ENCODE peak calls at places on chromosomes 2 and 18, in five cellular contexts. J is left cardiac atrium; P is smooth muscle cell of the brain vasculature; Z is stimulated activated CD4-positive, alpha-beta T cell treated with anti-CD3 and anti-CD28 coated beads, Interleukin-2, amount 100 ng/mL, for 24 hours; S is activated T-helper 2 cell treated with anti-CD3 and anti-CD28 coated beads, Interferon-gamma antibody, Interleukin-2, Interleukin-4, amounts not matched to agents 10 μg/mL and 5 μg/mL and 100 μg/mL, durations not matched to agents 14 hours and 24 hours and 36 hours. B is an unnamed sample.

GRCh38 chr2:54209379-54209778 is 46.6 kb downstream of the TSPYL6 start:
- DNase-seq in Z (no peak), P (no peak), S (no peak), J (no peak), B (no peak)

GRCh38 chr2:233419626-233420431 is 65.5 kb downstream of the DGKD start:
- DNase-seq in Z (peak), P (no peak), J (no peak), S (peak), B (no peak)

GRCh38 chr2:37379881-37380296 is 35.5 kb downstream of the QPCT start:
- DNase-seq in S (no peak), P (no peak), Z (peak), J (no peak), B (no peak)

GRCh38 chr18:22475426-22476100 is 57.8 kb upstream of the CTAGE1 start:
- DNase-seq in S (no peak), J (no peak), Z (no peak), P (no peak), B (no peak)

GRCh38 chr18:75790821-75791220 is 363.3 kb upstream of the SMIM21 start:
- DNase-seq in Z (no peak), J (no peak), P (no peak), S (no peak), B (no peak)

GRCh38 chr18:48024891-48025660 is 94.6 kb upstream of the SMAD2 start:
- DNase-seq in Z (no peak), S (no peak), P (no peak), J (no peak), B (no peak)

GRCh38 chr2:201901770-201902169 is 95.4 kb downstream of the CDK15 start:
- DNase-seq in J (no peak), S (no peak), P (no peak), Z (no peak), B (no peak)

GRCh38 chr2:212361174-212361756 is 177.3 kb downstream of the ERBB4 start:
- DNase-seq in P (no peak), Z (no peak), S (no peak), J (no peak), B (no peak)

GRCh38 chr2:126750506-126750905 is 94.5 kb downstream of the GYPC start:
- DNase-seq in J (no peak), S (no peak), Z (no peak), P (no peak), B (no peak)

GRCh38 chr2:146624429-146624828 is 1220.4 kb upstream of the ACVR2A start:
- DNase-seq in S (no peak), Z (no peak), P (no peak), J (no peak), B (no peak)

GRCh38 chr2:233130481-233130970 is 70.4 kb downstream of the INPP5D start:
- DNase-seq in S (no peak), J (no peak), P (no peak), Z (no peak), B (no peak)

GRCh38 chr2:25894135-25894830 is 16.0 kb upstream of the ASXL2 start:
- DNase-seq in P (peak), S (no peak), J (peak), Z (no peak), B (no peak)

GRCh38 chr18:76621184-76621583 is 126.1 kb upstream of the ZNF516 start:
- DNase-seq in J (no peak), S (no peak), P (no peak), Z (no peak), B (no peak)

GRCh38 chr18:79900610-79901570 is 50.6 kb downstream of the SLC66A2 start:
- DNase-seq in J (no peak), Z (no peak), S (no peak), P (no peak), B (no peak)

GRCh38 chr2:234257859-234258561 is 207.5 kb downstream of the SPP2 start:
- DNase-seq in Z (peak), P (peak), S (no peak), J (peak), B (no peak)

GRCh38 chr2:226658555-226658954 is 141.1 kb downstream of the IRS1 start:
- DNase-seq in P (no peak), Z (no peak), S (no peak), J (no peak), B (no peak)

GRCh38 chr2:62178741-62179271 is 17.1 kb upstream of the B3GNT2 start:
- DNase-seq in J (no peak), P (no peak), Z (no peak), S (no peak), B (no peak)

GRCh38 chr2:111679202-111679601 is 204.8 kb downstream of the ANAPC1 start:
- DNase-seq in S (no peak), P (no peak), J (no peak), Z (no peak), B (no peak)

GRCh38 chr2:7288484-7288883 is 371.3 kb downstream of the RNF144A start:
- DNase-seq in S (no peak), J (no peak), Z (no peak), P (no peak), B (no peak)

GRCh38 chr2:31249009-31249690 is 15.2 kb downstream of the EHD3 start:
- DNase-seq in P (no peak), S (no peak), Z (no peak), J (no peak), B (no peak)

GRCh38 chr2:108923019-108923700 is 65.9 kb downstream of the EDAR start:
- DNase-seq in S (no peak), P (no peak), J (no peak), Z (no peak), B (no peak)

GRCh38 chr2:55231546-55232083 is 478 bp downstream of the CLHC1 start:
- DNase-seq in Z (no peak), S (no peak), J (no peak), P (no peak), B (no peak)

GRCh38 chr2:11588228-11589110 is 54.6 kb downstream of the GREB1 start:
- DNase-seq in Z (no peak), J (no peak), P (no peak), S (no peak), B (peak)

GRCh38 chr2:65539633-65540032 is 107.2 kb upstream of the SPRED2 start:
- DNase-seq in J (no peak), S (no peak), Z (no peak), P (no peak), B (no peak)

GRCh38 chr18:23585007-23585871 is 1.1 kb downstream of the NPC1 start:
- DNase-seq in S (no peak), J (peak), Z (peak), P (no peak), B (no peak)

GRCh38 chr18:6031442-6031841 is 136.1 kb upstream of the TMEM200C start:
- DNase-seq in J (no peak), P (no peak), Z (no peak), S (no peak), B (no peak)

GRCh38 chr2:123179526-123179925 is 845.6 kb upstream of the CNTNAP5 start:
- DNase-seq in S (no peak), J (no peak), P (no peak), Z (no peak), B (no peak)

GRCh38 chr2:135742307-135742838 is 718 bp downstream of the UBXN4 start:
- DNase-seq in S (peak), J (no peak), P (peak), Z (peak), B (no peak)

GRCh38 chr2:239462671-239463506 is 62.1 kb upstream of the HDAC4 start:
- DNase-seq in S (no peak), J (peak), P (no peak), Z (peak), B (peak)

GRCh38 chr18:48886520-48887293 is 64.1 kb downstream of the SMAD7 start:
- DNase-seq in P (no peak), Z (no peak), S (no peak), J (peak), B (no peak)

GRCh38 chr2:106282816-106283215 is 88.7 kb upstream of the UXS1 start:
- DNase-seq in Z (no peak), P (no peak), J (no peak), S (no peak), B (no peak)

GRCh38 chr2:106735807-106736206 is 150.2 kb downstream of the ST6GAL2 start:
- DNase-seq in P (no peak), S (no peak), J (no peak), Z (no peak), B (no peak)

GRCh38 chr2:158142568-158143332 is 41.1 kb downstream of the UPP2 start:
- DNase-seq in J (no peak), S (no peak), P (no peak), Z (no peak), B (no peak)

GRCh38 chr2:172823451-172823850 is 87.8 kb downstream of the RAPGEF4 start:
- DNase-seq in Z (no peak), P (no peak), J (no peak), S (no peak), B (no peak)

GRCh38 chr2:9972621-9973445 is 21.3 kb downstream of the GRHL1 start:
- DNase-seq in P (no peak), S (no peak), Z (no peak), J (no peak), B (no peak)

GRCh38 chr2:54560146-54560881 is 104.2 kb downstream of the SPTBN1 start:
- DNase-seq in P (no peak), Z (no peak), S (peak), J (peak), B (peak)

GRCh38 chr2:238947243-238947760 is 99.4 kb downstream of the TWIST2 start:
- DNase-seq in J (no peak), S (peak), P (no peak), Z (no peak), B (no peak)

B was measured in ovary.